ENCODE peak calls at places on chromosomes 6 and 20, in four cellular contexts. X, N, R and Q are unnamed samples.

GRCh38 chr20:63955281-63955845 is 853 bp downstream of the UCKL1 start:
- DNase-seq in X (no peak), N (peak), R (no peak), Q (no peak)

GRCh38 chr6:104714796-104715195 is 144.9 kb downstream of the HACE1 start:
- DNase-seq in X (no peak), N (no peak), R (no peak), Q (no peak)

GRCh38 chr6:76940186-76940585 is 523.1 kb downstream of the HTR1B start:
- DNase-seq in X (no peak), N (no peak), R (no peak), Q (no peak)

GRCh38 chr6:158758464-158758863 is 60.7 kb downstream of the EZR start:
- DNase-seq in X (no peak), N (peak), R (peak), Q (no peak)

GRCh38 chr20:5886788-5887187 is 63.5 kb downstream of the TRMT6 start:
- DNase-seq in X (no peak), N (no peak), R (no peak), Q (no peak)

GRCh38 chr6:11795403-11795802 is 16.8 kb upstream of the ADTRP start:
- DNase-seq in X (no peak), N (peak), R (no peak), Q (no peak)

GRCh38 chr20:23086056-23086551 is at the start of gene CD93:
- DNase-seq in X (no peak), N (no peak), R (peak), Q (no peak)

GRCh38 chr6:3337521-3338350 is 79.0 kb downstream of the PSMG4 start:
- DNase-seq in X (no peak), N (peak), R (no peak), Q (no peak)

GRCh38 chr6:107485157-107485556 is 4.8 kb upstream of the SOBP start:
- DNase-seq in X (no peak), N (no peak), R (no peak), Q (no peak)

GRCh38 chr20:10674684-10675455 is 1.1 kb upstream of the JAG1 start:
- DNase-seq in X (peak), N (peak), R (peak), Q (peak)

GRCh38 chr6:34341481-34341971 is 50.9 kb downstream of the NUDT3 start:
- DNase-seq in X (no peak), N (no peak), R (no peak), Q (no peak)

GRCh38 chr20:3316131-3316530 is 77.1 kb upstream of the SLC4A11 start:
- DNase-seq in X (no peak), N (no peak), R (no peak), Q (peak)

GRCh38 chr6:24858154-24858801 is 59.6 kb upstream of the ARMH2 start:
- DNase-seq in X (no peak), N (no peak), R (no peak), Q (peak)

GRCh38 chr6:43391448-43392031 is 22.1 kb upstream of the ZNF318 start:
- DNase-seq in X (no peak), N (peak), R (no peak), Q (no peak)

GRCh38 chr20:48224531-48224930 is 439.2 kb upstream of the SULF2 start:
- DNase-seq in X (no peak), N (no peak), R (no peak), Q (no peak)

GRCh38 chr6:75230484-75231325 is 12.9 kb downstream of the COX7A2 start:
- DNase-seq in X (no peak), N (peak), R (no peak), Q (no peak)

GRCh38 chr6:119112856-119113530 is 34.5 kb upstream of the FAM184A start:
- DNase-seq in X (no peak), N (no peak), R (no peak), Q (no peak)

GRCh38 chr20:48827880-48828733 is at the start of gene PREX1:
- DNase-seq in X (peak), N (peak), R (no peak), Q (peak)

GRCh38 chr6:35583893-35584688 is 71.4 kb upstream of the TULP1 start:
- DNase-seq in X (peak), N (peak), R (no peak), Q (peak)

GRCh38 chr6:34358389-34358906 is 34.0 kb downstream of the NUDT3 start:
- DNase-seq in X (no peak), N (peak), R (no peak), Q (no peak)

GRCh38 chr20:6245436-6245835 is 122.6 kb upstream of the FERMT1 start:
- DNase-seq in X (no peak), N (no peak), R (no peak), Q (no peak)

GRCh38 chr6:106256201-106256968 is 69.2 kb downstream of the ATG5 start:
- DNase-seq in X (no peak), N (no peak), R (no peak), Q (no peak)

GRCh38 chr6:70111737-70112136 is 191.1 kb downstream of the COL9A1 start:
- DNase-seq in X (no peak), N (no peak), R (no peak), Q (no peak)

GRCh38 chr6:25173951-25174474 is 105.2 kb upstream of the CARMIL1 start:
- DNase-seq in X (no peak), N (peak), R (no peak), Q (no peak)

GRCh38 chr6:159801935-159802334 is 1.9 kb downstream of the PNLDC1 start:
- DNase-seq in X (no peak), N (no peak), R (no peak), Q (no peak)

GRCh38 chr6:138815797-138816528 is 20.1 kb downstream of the ECT2L start:
- DNase-seq in X (no peak), N (peak), R (no peak), Q (no peak)

GRCh38 chr6:136250686-136251008 is 536 bp upstream of the MTFR2 start:
- DNase-seq in X (no peak), N (no peak), R (no peak), Q (no peak)

GRCh38 chr20:61350500-61351250 is 98.6 kb downstream of the CDH4 start:
- DNase-seq in X (no peak), N (no peak), R (no peak), Q (no peak)

GRCh38 chr6:163866192-163866591 is 451.7 kb downstream of the QKI start:
- DNase-seq in X (no peak), N (no peak), R (no peak), Q (no peak)

GRCh38 chr20:35796556-35796955 is 24.7 kb downstream of the PHF20 start:
- DNase-seq in X (no peak), N (no peak), R (no peak), Q (no peak)

GRCh38 chr6:35694462-35694861 is 5.7 kb upstream of the FKBP5 start:
- DNase-seq in X (no peak), N (no peak), R (no peak), Q (no peak)

DNA sequence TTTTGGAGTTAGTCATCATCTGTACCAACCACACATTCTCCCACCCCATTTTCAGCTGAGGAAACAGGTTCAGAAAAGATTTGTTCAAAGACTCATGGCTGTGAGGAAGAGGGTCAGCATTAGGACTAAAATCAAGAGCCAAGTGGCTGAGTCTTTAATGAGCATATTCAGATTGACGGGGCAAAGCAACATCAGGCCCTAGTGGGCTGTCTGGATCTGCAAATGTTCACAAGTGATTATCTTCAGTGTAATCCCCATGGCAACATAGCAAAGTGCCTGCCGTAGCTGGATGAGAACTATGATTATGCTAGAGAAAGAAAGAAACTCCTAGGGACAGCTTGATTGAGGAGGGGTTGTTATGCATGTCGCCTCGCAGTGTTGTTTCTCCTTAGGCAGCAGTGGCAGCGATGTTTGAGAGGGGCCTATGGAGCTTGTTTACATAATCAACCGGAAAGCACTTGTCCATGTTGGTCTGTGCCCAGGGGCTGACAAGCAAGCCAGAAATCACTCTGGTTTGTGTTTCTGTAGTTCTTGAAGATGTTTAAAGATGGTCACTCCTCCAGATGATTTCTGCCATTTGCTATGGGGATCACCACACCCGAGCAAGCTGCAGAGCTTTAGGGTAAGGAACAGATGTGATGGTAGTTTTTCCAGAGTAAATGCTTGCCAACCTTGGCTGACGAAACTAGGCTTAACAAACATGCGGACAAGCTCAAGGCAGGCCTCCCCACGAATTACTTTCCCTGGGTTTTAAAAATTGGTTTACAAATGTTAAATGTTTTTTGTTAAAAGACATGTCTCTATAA is 124.3 kb upstream of the MLIP start:
- DNase-seq in X (no peak), N (peak), R (no peak), Q (no peak)
- H3K4me3 ChIP-seq in X (no peak), N (no peak), R (no peak), Q (no peak)

DNA sequence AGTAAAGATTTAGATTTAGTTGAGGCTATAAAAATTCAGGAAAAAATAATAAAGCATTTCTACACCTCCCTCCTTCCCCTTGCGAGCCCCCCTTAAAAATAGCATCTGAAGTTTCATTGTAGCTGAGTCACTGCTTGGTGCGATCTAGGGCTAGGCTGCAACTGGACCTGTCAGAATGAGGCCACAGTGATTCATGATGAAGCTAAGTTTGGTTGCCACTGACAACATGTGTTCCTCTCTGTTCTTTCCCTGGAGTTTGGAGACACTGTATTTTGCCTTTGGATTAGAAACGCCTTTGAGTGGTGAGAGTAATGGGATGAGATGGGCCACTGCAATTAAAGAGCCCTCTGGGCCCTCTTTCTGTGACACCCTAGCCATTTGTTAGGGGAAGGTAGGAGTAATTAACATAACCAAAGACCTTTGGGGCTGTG is 334.1 kb downstream of the NRN1 start:
- DNase-seq in X (no peak), N (peak), R (no peak), Q (no peak)
- H3K4me3 ChIP-seq in X (no peak), N (no peak), R (no peak), Q (no peak)

DNA sequence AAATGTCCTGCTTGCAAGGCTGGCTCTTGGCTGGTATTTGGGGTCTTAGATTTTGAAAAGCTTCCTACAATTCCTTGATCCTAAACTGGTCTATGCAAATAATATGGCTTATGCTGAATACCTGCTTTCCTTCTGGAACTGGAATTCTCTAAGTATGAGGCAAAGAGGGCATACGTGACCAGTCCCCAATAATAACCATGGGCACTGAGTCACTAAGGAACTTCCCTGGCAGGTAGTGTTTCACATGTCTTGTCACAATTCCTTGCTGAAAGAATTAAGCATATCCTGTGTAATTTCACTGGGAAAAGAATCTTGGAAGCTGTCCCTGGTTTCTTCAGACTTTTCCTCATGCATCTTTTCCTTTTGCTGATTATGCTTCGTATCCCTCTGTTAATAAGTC is 106.5 kb downstream of the MMS22L start:
- DNase-seq in X (no peak), N (no peak), R (no peak), Q (no peak)
- H3K4me3 ChIP-seq in X (no peak), N (no peak), R (no peak), Q (no peak)

GRCh38 chr6:125750692-125751333 is 1.4 kb downstream of the HEY2 start:
- DNase-seq in X (no peak), N (no peak), R (no peak), Q (no peak)
- H3K4me3 ChIP-seq in X (no peak), N (no peak), R (peak), Q (no peak)

GRCh38 chr6:31729515-31729978 is 448 bp upstream of the DDAH2 start:
- DNase-seq in X (peak), N (peak), R (peak), Q (peak)

GRCh38 chr6:31727034-31727716 is 1.9 kb downstream of the DDAH2 start:
- DNase-seq in X (peak), N (no peak), R (no peak), Q (no peak)

GRCh38 chr6:31728767-31729514 is at the start of gene DDAH2:
- DNase-seq in X (peak), N (peak), R (peak), Q (peak)

GRCh38 chr6:31729979-31730630 is 1.0 kb upstream of the DDAH2 start:
- DNase-seq in X (peak), N (peak), R (peak), Q (peak)

DNA sequence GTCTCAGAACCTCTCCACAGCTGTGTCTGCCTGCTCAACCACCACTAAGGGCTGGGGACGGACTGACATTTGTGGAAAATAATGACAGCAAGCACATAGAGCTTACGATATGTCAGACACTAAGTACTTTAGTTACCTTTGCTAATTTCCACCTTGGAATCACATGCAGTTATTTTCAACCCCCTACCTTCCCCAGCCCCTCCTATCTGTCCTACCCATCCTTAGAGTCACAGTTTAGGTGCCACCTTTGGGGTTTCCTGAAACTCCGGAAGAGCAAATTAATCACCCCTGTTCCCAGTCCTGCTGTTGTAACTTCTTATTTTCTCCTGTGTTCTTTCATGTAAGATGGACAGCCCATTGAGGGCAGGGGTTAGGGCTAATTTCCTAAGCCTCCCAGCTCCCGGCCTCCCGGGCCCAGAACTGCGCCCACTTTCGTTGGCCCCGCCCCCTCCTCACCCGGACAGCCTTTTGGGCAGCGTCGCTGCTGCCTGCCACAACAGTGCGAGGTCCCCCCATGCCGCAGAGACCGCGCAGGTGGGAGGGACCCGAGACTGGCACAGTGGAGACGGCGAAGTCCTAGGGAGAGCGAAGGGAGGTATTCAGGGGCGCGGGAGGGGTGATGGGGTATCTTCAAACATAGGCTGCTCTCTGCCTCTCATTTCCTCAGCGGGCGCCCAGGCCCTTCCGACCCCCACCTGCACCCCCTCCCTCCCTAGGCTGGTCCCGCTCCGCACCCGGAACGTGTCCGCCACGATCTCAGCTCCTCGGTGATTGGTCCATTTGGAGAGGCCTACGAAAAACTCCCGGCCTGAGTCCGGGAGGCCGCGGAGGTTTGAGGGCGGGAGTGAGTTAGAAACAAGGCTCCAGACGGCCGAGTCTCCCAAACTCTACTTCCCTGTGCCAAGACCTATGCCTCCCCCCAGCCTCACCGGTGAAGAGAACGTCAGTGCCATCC is 1.1 kb downstream of the DDAH2 start:
- DNase-seq in X (peak), N (no peak), R (no peak), Q (no peak)
- H3K4me3 ChIP-seq in X (no peak), N (peak), R (peak), Q (no peak)